ENCODE peak calls at places on chromosomes 2 and 18, in seven cellular contexts. D, X, M, A, K, P and F are unnamed samples.

GRCh38 chr2:36366491-36367120 is 11.0 kb downstream of the CRIM1 start:
- DNase-seq in D (no peak), P (no peak), M (no peak), X (no peak), A (no peak), K (no peak), F (no peak)

GRCh38 chr2:15038373-15039364 is 406.2 kb downstream of the LRATD1 start:
- DNase-seq in A (no peak), D (no peak), X (no peak), P (no peak), K (no peak), M (no peak), F (no peak)

GRCh38 chr18:23824704-23825103 is 135.5 kb downstream of the LAMA3 start:
- DNase-seq in D (no peak), X (no peak), K (no peak), A (no peak), M (no peak), P (no peak), F (no peak)

GRCh38 chr2:108193251-108193650 is 46.5 kb upstream of the SULT1C3 start:
- DNase-seq in D (no peak), M (no peak), K (no peak), X (no peak), A (no peak), P (no peak), F (no peak)

GRCh38 chr2:73386894-73387636 is 1.4 kb downstream of the ALMS1 start:
- DNase-seq in D (no peak), P (peak; percentile 68), A (no peak), M (no peak), K (no peak), X (no peak), F (peak; percentile 11)

GRCh38 chr2:162114291-162114690 is 37.8 kb downstream of the GCG start:
- DNase-seq in A (no peak), P (no peak), X (no peak), M (no peak), D (no peak), K (no peak), F (peak; percentile 50)

GRCh38 chr2:233497692-233498091 is 68.9 kb downstream of the USP40 start:
- DNase-seq in K (no peak), M (no peak), X (no peak), D (no peak), P (no peak), A (no peak), F (peak; percentile 28)

GRCh38 chr2:145000376-145000775 is 480.5 kb upstream of the ZEB2 start:
- DNase-seq in A (no peak), P (no peak), X (no peak), K (no peak), D (no peak), M (no peak), F (no peak)

GRCh38 chr2:60899230-60899891 is 18.0 kb downstream of the REL start:
- DNase-seq in X (no peak), A (no peak), K (no peak), P (no peak), M (no peak), D (no peak), F (no peak)